ENCODE peak calls at places on chromosomes 6 and 20, in six cellular contexts. M is mammary epithelial cell, A is thyroid gland, F is tibial nerve, W is GM23338, C is spleen. S is an unnamed sample. For H3K4me1, the result is how much of the 10 kb centered on the place peaks cover.

GRCh38 chr20:45782890-45783289 is 8.8 kb downstream of the WFDC3 start:
- DNase-seq in M (peak), W (no peak), F (no peak), C (no peak), A (no peak), S (no peak)

GRCh38 chr6:50889492-50889891 is 70.8 kb downstream of the TFAP2B start:
- DNase-seq in W (no peak), C (no peak), F (no peak), A (no peak), M (no peak), S (no peak)

GRCh38 chr6:42394881-42395620 is 56.7 kb downstream of the TRERF1 start:
- DNase-seq in W (no peak), F (no peak), A (no peak), M (no peak), C (peak), S (no peak)

GRCh38 chr20:47126709-47127108 is 229.8 kb downstream of the ZMYND8 start:
- DNase-seq in F (no peak), A (no peak), M (peak), W (no peak), C (no peak), S (no peak)

GRCh38 chr6:71294121-71294523 is 5.5 kb downstream of the OGFRL1 start:
- DNase-seq in A (no peak), F (no peak), C (no peak), M (no peak), W (no peak), S (no peak)

GRCh38 chr6:113488812-113489685 is 368.1 kb upstream of the MARCKS start:
- DNase-seq in W (peak), A (no peak), F (no peak), M (no peak), C (no peak), S (no peak)

GRCh38 chr6:108321253-108321740 is 26.4 kb downstream of the AFG1L start:
- DNase-seq in F (no peak), A (no peak), M (peak), C (no peak), W (no peak), S (no peak)

GRCh38 chr6:41531591-41532582 is 14.3 kb upstream of the FOXP4 start:
- DNase-seq in W (no peak), C (peak), F (no peak), M (no peak), A (no peak), S (peak)

GRCh38 chr6:129331450-129332138 is 378.4 kb downstream of the ARHGAP18 start:
- DNase-seq in M (peak), W (no peak), F (no peak), C (no peak), A (no peak), S (no peak)

GRCh38 chr6:69680302-69680701 is 116.5 kb downstream of the LMBRD1 start:
- DNase-seq in M (no peak), F (no peak), A (no peak), C (no peak), W (no peak), S (no peak)

GRCh38 chr6:87541726-87542125 is 48.1 kb downstream of the RARS2 start:
- DNase-seq in A (no peak), F (no peak), W (no peak), M (no peak), C (no peak), S (no peak)

GRCh38 chr20:44651507-44652373 is at the start of gene ADA:
- DNase-seq in A (peak), C (peak), F (no peak), W (peak), M (peak), S (peak)

GRCh38 chr20:35257175-35257909 is 20.6 kb downstream of the MMP24OS start:
- DNase-seq in C (no peak), A (no peak), F (no peak), W (no peak), M (no peak), S (no peak)

DNA sequence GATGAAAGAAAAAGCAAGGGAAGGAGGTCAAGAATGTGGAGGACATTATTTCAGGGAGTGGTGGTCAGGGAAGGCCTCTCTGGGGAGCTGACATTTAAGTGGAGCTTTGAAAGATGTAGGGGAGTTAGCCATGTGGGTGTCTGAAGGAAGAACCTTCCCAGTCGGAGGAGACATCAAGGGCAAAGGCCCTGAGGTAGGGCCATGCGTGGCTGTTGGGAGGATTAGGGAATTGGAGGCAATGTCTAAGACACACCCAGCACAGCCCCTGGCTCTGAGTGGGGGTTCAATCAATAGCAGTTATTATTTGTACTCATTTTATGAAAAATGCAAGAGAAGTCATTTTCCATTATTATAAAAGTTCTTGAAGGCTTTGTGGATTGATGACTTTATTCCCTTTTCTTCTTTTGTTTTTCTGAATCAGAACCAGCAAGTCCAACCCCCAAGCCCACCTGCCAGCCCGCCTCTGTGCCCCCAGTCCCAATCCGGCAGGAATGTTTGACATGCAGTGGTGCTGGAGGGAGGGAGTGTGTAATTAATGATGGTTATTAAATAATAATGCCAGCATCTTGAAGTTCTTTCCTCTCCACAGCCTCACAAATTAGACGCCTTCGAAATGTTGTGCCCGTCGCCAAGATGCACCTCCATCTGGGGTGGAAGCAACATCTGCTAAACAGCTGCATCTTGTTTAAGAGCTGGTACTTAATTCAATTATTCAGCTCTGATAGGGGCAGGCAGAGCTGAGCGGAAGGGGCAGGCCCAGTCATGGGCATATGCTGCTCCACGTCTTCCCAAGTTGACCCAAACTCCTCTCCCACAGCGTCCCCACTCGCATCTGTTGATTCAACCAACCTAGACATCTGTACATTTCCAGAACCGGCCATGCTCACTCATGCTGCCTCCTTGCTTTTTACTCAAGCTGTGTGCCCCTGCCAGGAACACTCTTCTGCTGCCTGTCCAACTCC is 81.3 kb upstream of the SIRPA start:
- DNase-seq in C (no peak), M (no peak), A (no peak), W (no peak), F (no peak), S (no peak)
- H3K27ac ChIP-seq in C (no peak), M (peak), A (no peak), W (no peak), F (peak), S (no peak)

DNA sequence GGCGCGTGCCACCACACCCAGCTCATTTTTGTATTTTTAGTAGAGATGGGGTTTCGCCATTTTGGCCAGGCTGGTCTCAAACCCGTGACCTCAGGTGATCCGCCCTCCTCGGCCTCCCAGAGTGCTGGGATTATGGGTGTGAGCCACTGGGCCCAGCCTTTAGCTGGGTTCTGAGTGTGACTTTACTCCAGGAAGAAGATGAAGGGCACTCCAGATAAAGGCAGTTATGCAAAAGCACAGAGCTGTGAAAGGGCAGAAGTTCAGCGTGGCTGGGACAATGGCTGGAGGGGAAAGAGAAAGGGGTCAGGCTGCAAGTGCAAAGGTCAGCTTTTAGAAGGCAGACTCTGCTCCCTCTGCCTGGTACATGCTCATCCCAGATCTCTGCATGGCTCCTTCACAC is 39.7 kb downstream of the MAP3K5 start:
- DNase-seq in C (no peak), W (no peak), F (no peak), M (no peak), A (no peak), S (no peak)
- H3K4me1 ChIP-seq in C (under half), W (under half), F (under half), M (under half), A (under half), S (under half)

GRCh38 chr20:23100021-23100753 is 14.1 kb upstream of the CD93 start:
- DNase-seq in C (peak), W (no peak), A (no peak), M (peak), F (no peak), S (peak)
- H3K27ac ChIP-seq in C (no peak), W (no peak), A (no peak), M (no peak), F (no peak), S (no peak)

GRCh38 chr6:43719511-43719910 is 31.9 kb upstream of the MRPS18A start:
- DNase-seq in F (no peak), M (no peak), W (no peak), A (no peak), C (peak), S (peak)
- H3K4me1 ChIP-seq in F (under half), M (under half), W (under half), A (under half), C (under half), S (under half)

GRCh38 chr6:160085713-160086505 is 35.7 kb upstream of the SLC22A1 start:
- DNase-seq in C (peak), A (no peak), M (no peak), F (no peak), W (no peak), S (no peak)

GRCh38 chr6:160089534-160089897 is 32.1 kb upstream of the SLC22A1 start:
- DNase-seq in A (no peak), M (no peak), F (no peak), W (no peak), C (no peak), S (no peak)

GRCh38 chr6:160088069-160088773 is 33.4 kb upstream of the SLC22A1 start:
- DNase-seq in M (peak), F (peak), W (peak), C (no peak), A (peak), S (no peak)

GRCh38 chr6:160086754-160087153 is 34.9 kb upstream of the SLC22A1 start:
- DNase-seq in M (no peak), C (no peak), F (no peak), W (no peak), A (no peak), S (no peak)

DNA sequence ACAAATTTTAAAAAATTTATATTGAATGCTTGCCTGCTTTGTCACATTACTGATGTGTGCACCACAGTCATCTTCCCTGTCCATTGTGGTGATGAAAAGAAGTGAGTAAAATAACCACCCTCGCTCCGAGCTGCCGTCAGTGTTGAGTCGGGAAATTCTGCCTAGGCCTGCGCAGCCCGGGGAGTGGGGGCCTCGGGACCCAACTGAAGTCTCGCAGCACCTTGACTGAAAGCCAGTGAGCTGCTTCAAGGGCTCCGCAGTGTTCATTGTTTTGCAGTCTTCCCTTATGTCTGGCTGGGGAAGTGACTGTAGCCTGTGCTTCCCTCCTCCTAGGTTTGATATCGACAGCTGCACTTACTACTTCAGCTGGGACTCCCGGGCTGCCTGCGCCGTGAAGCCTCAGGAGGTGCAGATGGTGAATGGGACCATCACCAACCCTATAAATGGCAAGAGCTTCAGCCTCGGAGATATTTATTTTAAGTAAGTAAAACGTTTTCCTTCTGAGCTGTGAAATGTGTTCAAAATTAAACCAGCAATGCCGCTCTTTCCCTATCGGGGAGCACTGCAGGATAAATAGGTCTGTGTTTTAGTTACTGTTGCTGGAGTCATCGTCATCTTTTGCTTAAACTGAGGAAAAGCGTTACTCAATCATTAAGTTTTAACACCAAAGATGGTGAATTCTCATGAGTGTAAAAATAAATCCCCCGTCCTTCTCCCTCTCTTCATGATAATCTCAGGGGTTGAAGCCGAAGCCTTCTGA is 32.7 kb upstream of the SLC22A1 start:
- DNase-seq in C (no peak), A (no peak), W (no peak), M (no peak), F (no peak), S (no peak)
- H3K27ac ChIP-seq in C (no peak), A (no peak), W (no peak), M (no peak), F (no peak), S (no peak)

S was measured in kidney.